ENCODE peak calls at places on chromosomes 3 and 15, in five cellular contexts. One of them, this sample, is unnamed.

GRCh38 chr3:20316238-20316637 is 130.2 kb upstream of the SGO1 start:
- DNase-seq in HAP-1: no peak
- DNase-seq in DND-41: no peak
- DNase-seq in small intestine: no peak
- DNase-seq in CD8-positive, alpha-beta memory T cell: no peak
- DNase-seq in this sample: no peak

GRCh38 chr15:38843736-38844590 is 279.3 kb upstream of the RASGRP1 start:
- DNase-seq in HAP-1: no peak
- DNase-seq in DND-41: no peak
- DNase-seq in small intestine: no peak
- DNase-seq in CD8-positive, alpha-beta memory T cell: no peak
- DNase-seq in this sample: no peak

GRCh38 chr3:73516656-73517055 is 108.1 kb downstream of the PDZRN3 start:
- DNase-seq in HAP-1: no peak
- DNase-seq in DND-41: no peak
- DNase-seq in small intestine: no peak
- DNase-seq in CD8-positive, alpha-beta memory T cell: no peak
- DNase-seq in this sample: peak; percentile 68

GRCh38 chr3:107675233-107675900 is 152.6 kb downstream of the BBX start:
- DNase-seq in HAP-1: no peak
- DNase-seq in DND-41: no peak
- DNase-seq in small intestine: no peak
- DNase-seq in CD8-positive, alpha-beta memory T cell: no peak
- DNase-seq in this sample: no peak

GRCh38 chr3:57078366-57079220 is 18.1 kb downstream of the SPATA12 start:
- DNase-seq in HAP-1: peak; percentile 13
- DNase-seq in DND-41: peak; percentile 48
- DNase-seq in small intestine: peak; percentile 50
- DNase-seq in CD8-positive, alpha-beta memory T cell: peak; percentile 12
- DNase-seq in this sample: peak; percentile 50

GRCh38 chr3:126474498-126475410 is 937 bp downstream of the ZXDC start:
- DNase-seq in HAP-1: no peak
- DNase-seq in DND-41: peak; percentile 42
- DNase-seq in small intestine: peak; percentile 41
- DNase-seq in CD8-positive, alpha-beta memory T cell: peak; percentile 34
- DNase-seq in this sample: peak; percentile 56

GRCh38 chr3:13261908-13262307 is 158.2 kb downstream of the NUP210 start:
- DNase-seq in HAP-1: no peak
- DNase-seq in DND-41: no peak
- DNase-seq in small intestine: no peak
- DNase-seq in CD8-positive, alpha-beta memory T cell: no peak
- DNase-seq in this sample: no peak

GRCh38 chr3:152620395-152620794 is 214.5 kb upstream of the P2RY1 start:
- DNase-seq in HAP-1: no peak
- DNase-seq in DND-41: no peak
- DNase-seq in small intestine: no peak
- DNase-seq in CD8-positive, alpha-beta memory T cell: no peak
- DNase-seq in this sample: no peak

GRCh38 chr3:42078686-42079085 is 12.5 kb upstream of the TRAK1 start:
- DNase-seq in HAP-1: no peak
- DNase-seq in DND-41: no peak
- DNase-seq in small intestine: no peak
- DNase-seq in CD8-positive, alpha-beta memory T cell: no peak
- DNase-seq in this sample: no peak

GRCh38 chr3:9316881-9317341 is 45.9 kb upstream of the THUMPD3 start:
- DNase-seq in HAP-1: no peak
- DNase-seq in DND-41: no peak
- DNase-seq in small intestine: peak; percentile 34
- DNase-seq in CD8-positive, alpha-beta memory T cell: no peak
- DNase-seq in this sample: no peak

GRCh38 chr3:196063049-196063448 is 18.8 kb downstream of the TFRC start:
- DNase-seq in HAP-1: no peak
- DNase-seq in DND-41: no peak
- DNase-seq in small intestine: no peak
- DNase-seq in CD8-positive, alpha-beta memory T cell: no peak
- DNase-seq in this sample: no peak

GRCh38 chr3:196067439-196067838 is 14.5 kb downstream of the TFRC start:
- DNase-seq in HAP-1: no peak
- DNase-seq in DND-41: no peak
- DNase-seq in small intestine: no peak
- DNase-seq in CD8-positive, alpha-beta memory T cell: no peak
- DNase-seq in this sample: no peak

GRCh38 chr3:196063456-196063855 is 18.4 kb downstream of the TFRC start:
- DNase-seq in HAP-1: no peak
- DNase-seq in DND-41: no peak
- DNase-seq in small intestine: no peak
- DNase-seq in CD8-positive, alpha-beta memory T cell: no peak
- DNase-seq in this sample: no peak

GRCh38 chr3:196060834-196061233 is 21.1 kb downstream of the TFRC start:
- DNase-seq in HAP-1: no peak
- DNase-seq in DND-41: no peak
- DNase-seq in small intestine: no peak
- DNase-seq in CD8-positive, alpha-beta memory T cell: no peak
- DNase-seq in this sample: no peak

DNA sequence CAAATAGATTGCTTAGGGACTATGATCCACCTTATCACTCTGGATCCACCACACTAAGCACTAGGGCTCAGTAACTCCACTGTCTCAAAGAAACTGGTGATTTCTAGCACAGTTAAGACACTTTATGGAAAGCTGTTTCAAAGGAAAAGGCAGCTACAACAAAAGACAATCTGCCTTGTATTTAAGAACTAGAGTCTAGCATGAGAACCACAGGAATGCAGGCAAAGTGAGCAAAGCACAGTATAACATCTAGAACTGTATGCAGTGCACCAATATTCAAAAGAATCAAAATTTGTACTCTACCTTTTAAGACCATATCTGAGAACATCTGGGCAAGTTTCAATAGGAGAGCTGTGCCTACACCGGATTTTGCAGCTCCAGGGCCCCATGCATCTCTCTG is 17.9 kb downstream of the TFRC start:
- DNase-seq in HAP-1: no peak
- DNase-seq in DND-41: no peak
- DNase-seq in small intestine: no peak
- DNase-seq in CD8-positive, alpha-beta memory T cell: no peak
- DNase-seq in this sample: no peak
- H3K36me3 ChIP-seq in HAP-1: peaks cover 91% of the 10 kb centered on the region
- H3K36me3 ChIP-seq in DND-41: peaks cover 97% of the 10 kb centered on the region
- H3K36me3 ChIP-seq in small intestine: peaks cover 44% of the 10 kb centered on the region
- H3K36me3 ChIP-seq in CD8-positive, alpha-beta memory T cell: peaks cover 71% of the 10 kb centered on the region
- H3K36me3 ChIP-seq in this sample: peaks cover 26% of the 10 kb centered on the region

DNA sequence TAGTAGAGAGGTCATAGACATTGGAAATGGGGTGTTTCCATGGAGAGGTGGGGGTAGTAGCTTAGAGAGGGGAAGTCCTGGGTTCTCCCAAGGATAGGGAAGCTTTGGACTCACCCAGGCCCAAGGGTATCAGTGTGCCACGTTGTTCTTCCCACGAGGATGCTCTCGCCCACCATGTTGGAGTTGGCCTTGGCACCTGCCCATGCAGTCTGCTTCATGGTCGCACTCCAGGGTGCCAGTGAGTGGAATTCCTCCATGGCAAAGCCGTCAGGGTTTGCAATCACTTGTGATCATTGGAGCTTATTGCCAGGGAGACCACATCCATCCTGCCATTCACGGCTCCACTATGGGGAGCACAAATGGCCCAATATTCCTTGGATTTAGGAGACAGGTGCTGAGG is 60.6 kb downstream of the GRIP2 start:
- DNase-seq in HAP-1: no peak
- DNase-seq in DND-41: no peak
- DNase-seq in small intestine: no peak
- DNase-seq in CD8-positive, alpha-beta memory T cell: no peak
- DNase-seq in this sample: no peak
- H3K36me3 ChIP-seq in HAP-1: peaks cover 18% of the 10 kb centered on the region
- H3K36me3 ChIP-seq in DND-41: peaks cover 63% of the 10 kb centered on the region
- H3K36me3 ChIP-seq in small intestine: peaks cover 34% of the 10 kb centered on the region
- H3K36me3 ChIP-seq in CD8-positive, alpha-beta memory T cell: peaks cover 49% of the 10 kb centered on the region
- H3K36me3 ChIP-seq in this sample: peaks cover 63% of the 10 kb centered on the region

DNA sequence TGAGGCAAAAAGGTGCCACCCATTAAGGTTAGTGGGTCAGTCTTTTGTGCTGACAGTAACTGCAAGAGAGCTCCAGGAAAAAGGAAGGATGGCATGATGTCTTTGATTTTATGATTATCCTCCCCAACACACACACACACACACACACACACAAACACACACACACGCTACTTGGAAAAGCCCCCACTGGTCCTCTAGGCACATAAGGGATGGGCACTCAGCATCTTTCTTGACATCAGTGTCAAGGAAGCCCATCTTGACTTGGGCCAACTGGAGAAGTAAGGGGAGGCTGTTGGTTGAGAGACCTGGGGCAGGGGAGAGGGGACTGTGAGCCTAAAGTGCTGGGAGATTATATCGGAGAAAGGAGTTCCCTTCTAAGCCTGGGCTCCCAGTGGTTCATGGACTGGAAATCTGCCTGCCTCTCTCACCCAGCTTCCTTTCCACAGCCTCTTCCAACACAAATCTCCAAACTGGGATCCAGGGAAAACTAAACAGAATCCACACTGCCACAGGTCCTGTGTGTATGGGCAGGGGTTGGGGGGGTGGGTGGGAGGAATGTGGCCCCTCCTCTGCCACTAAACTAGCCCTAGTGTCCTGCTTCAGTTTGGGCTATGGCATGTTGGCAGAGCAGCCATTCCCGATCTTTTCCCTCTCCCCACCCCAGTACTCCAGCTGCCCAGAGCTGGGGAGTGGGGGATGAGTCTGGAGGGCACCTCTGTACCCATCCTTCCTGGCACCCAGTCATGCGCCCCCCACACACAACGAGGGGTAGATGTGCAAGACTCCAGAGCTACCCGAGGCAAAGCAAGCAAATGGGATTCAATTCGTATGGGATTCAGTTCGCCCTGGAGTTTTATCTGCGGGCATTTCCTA is 1.6 kb downstream of the AMOTL2 start:
- DNase-seq in HAP-1: no peak
- DNase-seq in DND-41: no peak
- DNase-seq in small intestine: no peak
- DNase-seq in CD8-positive, alpha-beta memory T cell: no peak
- DNase-seq in this sample: no peak
- H3K36me3 ChIP-seq in HAP-1: peaks cover 53% of the 10 kb centered on the region
- H3K36me3 ChIP-seq in DND-41: no peaks in the 10 kb centered on the region
- H3K36me3 ChIP-seq in small intestine: peaks cover 4% of the 10 kb centered on the region
- H3K36me3 ChIP-seq in CD8-positive, alpha-beta memory T cell: no peaks in the 10 kb centered on the region
- H3K36me3 ChIP-seq in this sample: peaks cover 13% of the 10 kb centered on the region

GRCh38 chr3:128805771-128806170 is 73.6 kb upstream of the ACAD9 start:
- DNase-seq in HAP-1: no peak
- DNase-seq in DND-41: no peak
- DNase-seq in small intestine: peak; percentile 85
- DNase-seq in CD8-positive, alpha-beta memory T cell: no peak
- DNase-seq in this sample: no peak

GRCh38 chr3:128804017-128804816 is 75.2 kb upstream of the ACAD9 start:
- DNase-seq in HAP-1: peak; percentile 23
- DNase-seq in DND-41: peak; percentile 81
- DNase-seq in small intestine: peak; percentile 69
- DNase-seq in CD8-positive, alpha-beta memory T cell: peak; percentile 82
- DNase-seq in this sample: no peak

GRCh38 chr3:128801779-128802369 is 75.9 kb downstream of the RAB7A start:
- DNase-seq in HAP-1: no peak
- DNase-seq in DND-41: no peak
- DNase-seq in small intestine: no peak
- DNase-seq in CD8-positive, alpha-beta memory T cell: no peak
- DNase-seq in this sample: no peak

GRCh38 chr3:128804817-128805166 is 74.6 kb upstream of the ACAD9 start:
- DNase-seq in HAP-1: no peak
- DNase-seq in DND-41: no peak
- DNase-seq in small intestine: no peak
- DNase-seq in CD8-positive, alpha-beta memory T cell: no peak
- DNase-seq in this sample: no peak

DNA sequence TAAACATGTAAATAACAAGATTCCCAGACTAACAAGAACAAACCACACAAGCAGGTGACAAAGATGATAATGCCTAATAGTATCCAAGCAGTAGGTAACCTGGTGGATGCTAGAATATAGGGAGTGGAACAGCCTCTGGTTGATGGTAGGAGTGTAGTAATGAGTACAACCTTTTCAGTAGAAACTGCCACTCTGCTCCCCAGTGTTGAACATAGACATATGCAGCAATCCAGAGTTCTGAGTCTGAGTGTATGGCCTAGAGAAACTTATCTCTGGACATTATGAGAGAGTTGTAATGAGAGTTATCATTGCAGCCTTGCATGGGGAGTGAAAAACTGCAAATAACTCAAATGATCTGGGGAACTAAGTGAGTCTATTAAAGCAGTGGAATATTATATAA is 76.1 kb upstream of the ACAD9 start:
- DNase-seq in HAP-1: no peak
- DNase-seq in DND-41: no peak
- DNase-seq in small intestine: no peak
- DNase-seq in CD8-positive, alpha-beta memory T cell: no peak
- DNase-seq in this sample: no peak
- H3K36me3 ChIP-seq in HAP-1: peaks cover 55% of the 10 kb centered on the region
- H3K36me3 ChIP-seq in DND-41: peaks cover 62% of the 10 kb centered on the region
- H3K36me3 ChIP-seq in small intestine: peaks cover 10% of the 10 kb centered on the region
- H3K36me3 ChIP-seq in CD8-positive, alpha-beta memory T cell: peaks cover 37% of the 10 kb centered on the region
- H3K36me3 ChIP-seq in this sample: peaks cover 10% of the 10 kb centered on the region

GRCh38 chr3:136412307-136412706 is 162.2 kb downstream of the PCCB start:
- DNase-seq in HAP-1: no peak
- DNase-seq in DND-41: no peak
- DNase-seq in small intestine: no peak
- DNase-seq in CD8-positive, alpha-beta memory T cell: no peak
- DNase-seq in this sample: no peak

GRCh38 chr3:136414476-136414875 is 164.3 kb downstream of the PCCB start:
- DNase-seq in HAP-1: no peak
- DNase-seq in DND-41: no peak
- DNase-seq in small intestine: no peak
- DNase-seq in CD8-positive, alpha-beta memory T cell: no peak
- DNase-seq in this sample: no peak

GRCh38 chr3:136404056-136404455 is 153.9 kb downstream of the PCCB start:
- DNase-seq in HAP-1: no peak
- DNase-seq in DND-41: no peak
- DNase-seq in small intestine: no peak
- DNase-seq in CD8-positive, alpha-beta memory T cell: no peak
- DNase-seq in this sample: no peak

GRCh38 chr3:136409549-136409948 is 159.4 kb downstream of the PCCB start:
- DNase-seq in HAP-1: no peak
- DNase-seq in DND-41: no peak
- DNase-seq in small intestine: no peak
- DNase-seq in CD8-positive, alpha-beta memory T cell: no peak
- DNase-seq in this sample: no peak
- H3K36me3 ChIP-seq in HAP-1: no peaks in the 10 kb centered on the region
- H3K36me3 ChIP-seq in DND-41: peaks cover 25% of the 10 kb centered on the region
- H3K36me3 ChIP-seq in small intestine: no peaks in the 10 kb centered on the region
- H3K36me3 ChIP-seq in CD8-positive, alpha-beta memory T cell: no peaks in the 10 kb centered on the region
- H3K36me3 ChIP-seq in this sample: peaks cover 5% of the 10 kb centered on the region

GRCh38 chr3:58112185-58112535 is 98.6 kb downstream of the DNASE1L3 start:
- DNase-seq in HAP-1: no peak
- DNase-seq in DND-41: no peak
- DNase-seq in small intestine: no peak
- DNase-seq in CD8-positive, alpha-beta memory T cell: no peak
- DNase-seq in this sample: no peak
- H3K36me3 ChIP-seq in HAP-1: peaks cover 44% of the 10 kb centered on the region
- H3K36me3 ChIP-seq in DND-41: peaks cover 92% of the 10 kb centered on the region
- H3K36me3 ChIP-seq in small intestine: peaks cover 32% of the 10 kb centered on the region
- H3K36me3 ChIP-seq in CD8-positive, alpha-beta memory T cell: peaks cover 15% of the 10 kb centered on the region
- H3K36me3 ChIP-seq in this sample: peaks cover 21% of the 10 kb centered on the region

This sample was measured in lung.